ENCODE peak calls at places on chromosomes 2 and 18, in eight cellular contexts. U, A, H, P, Y, O, M and L are unnamed samples.

GRCh38 chr18:76376668-76377358 is 118.2 kb downstream of the ZNF516 start:
- DNase-seq in U (no peak), A (no peak), H (peak), P (no peak), Y (no peak), O (peak), M (no peak), L (no peak)

GRCh38 chr2:74816540-74817331 is 17.2 kb upstream of the HK2 start:
- DNase-seq in U (no peak), A (no peak), H (no peak), P (no peak), Y (no peak), O (no peak), M (no peak), L (no peak)

GRCh38 chr2:84939426-84940087 is 31.4 kb upstream of the KCMF1 start:
- DNase-seq in U (no peak), A (no peak), H (no peak), P (peak), Y (no peak), O (no peak), M (peak), L (no peak)

GRCh38 chr2:64586883-64587481 is 62.9 kb downstream of the AFTPH start:
- DNase-seq in U (no peak), A (peak), H (no peak), P (no peak), Y (no peak), O (no peak), M (no peak), L (peak)

GRCh38 chr2:15313657-15314056 is 247.5 kb downstream of the NBAS start:
- DNase-seq in U (no peak), A (peak), H (no peak), P (no peak), Y (no peak), O (no peak), M (no peak), L (peak)

GRCh38 chr2:158733430-158733755 is 61.7 kb upstream of the DAPL1 start:
- DNase-seq in U (peak), A (peak), H (no peak), P (no peak), Y (no peak), O (no peak), M (no peak), L (peak)

GRCh38 chr2:65880451-65880850 is 448.1 kb upstream of the SPRED2 start:
- DNase-seq in U (peak), A (no peak), H (no peak), P (no peak), Y (no peak), O (no peak), M (no peak), L (no peak)

GRCh38 chr2:37020887-37021796 is 54.8 kb upstream of the STRN start:
- DNase-seq in U (no peak), A (peak), H (no peak), P (no peak), Y (no peak), O (no peak), M (no peak), L (peak)

GRCh38 chr2:65153515-65153914 is 23.6 kb upstream of the RAB1A start:
- DNase-seq in U (peak), A (no peak), H (no peak), P (no peak), Y (no peak), O (no peak), M (no peak), L (no peak)

GRCh38 chr2:135840601-135841000 is 3.6 kb upstream of the LCT start:
- DNase-seq in U (no peak), A (no peak), H (no peak), P (no peak), Y (no peak), O (peak), M (no peak), L (no peak)

GRCh38 chr2:221345516-221345915 is 226.6 kb downstream of the EPHA4 start:
- DNase-seq in U (no peak), A (no peak), H (no peak), P (no peak), Y (no peak), O (no peak), M (no peak), L (no peak)

GRCh38 chr2:221346411-221346810 is 225.7 kb downstream of the EPHA4 start:
- DNase-seq in U (no peak), A (no peak), H (no peak), P (no peak), Y (no peak), O (peak), M (no peak), L (no peak)

GRCh38 chr2:221342388-221342787 is 229.7 kb downstream of the EPHA4 start:
- DNase-seq in U (no peak), A (no peak), H (no peak), P (no peak), Y (no peak), O (no peak), M (no peak), L (no peak)

GRCh38 chr2:221347471-221347870 is 224.6 kb downstream of the EPHA4 start:
- DNase-seq in U (peak), A (peak), H (no peak), P (no peak), Y (no peak), O (no peak), M (no peak), L (peak)

GRCh38 chr2:221343524-221343923 is 228.6 kb downstream of the EPHA4 start:
- DNase-seq in U (no peak), A (no peak), H (no peak), P (no peak), Y (no peak), O (no peak), M (no peak), L (no peak)
- TF ChIP-seq CTCF in U (no peak), A (no peak), H (no peak), P (no peak), Y (no peak), O (no peak), M (no peak), L (no peak)

DNA sequence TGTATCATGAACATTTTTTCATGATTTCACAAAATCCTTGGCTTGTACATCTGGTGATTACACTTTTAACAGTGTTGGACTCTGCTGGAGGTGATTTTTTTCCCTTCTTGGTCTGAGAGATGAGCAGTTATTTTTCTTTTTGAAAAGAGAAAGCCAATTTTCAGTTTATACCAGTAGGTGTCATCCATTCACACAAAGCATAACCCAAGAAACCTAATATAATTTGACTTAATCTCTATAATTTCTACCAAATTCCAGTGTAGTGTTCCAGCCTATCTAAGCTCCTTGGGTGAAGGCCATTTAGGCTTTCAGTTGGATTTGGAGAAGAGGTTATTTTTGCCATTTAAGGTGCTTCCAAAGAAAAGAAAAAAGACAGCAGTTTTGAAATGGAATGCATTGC is 7.7 kb upstream of the ICOS start:
- DNase-seq in U (no peak), A (peak), H (no peak), P (no peak), Y (no peak), O (no peak), M (no peak), L (no peak)
- TF ChIP-seq CTCF in U (peak), A (no peak), H (no peak), P (no peak), Y (peak), O (no peak), M (peak), L (peak)

GRCh38 chr18:2316082-2316481 is 255.2 kb downstream of the METTL4 start:
- DNase-seq in U (no peak), A (peak), H (no peak), P (no peak), Y (no peak), O (no peak), M (no peak), L (peak)
- TF ChIP-seq CTCF in U (no peak), A (no peak), H (no peak), P (no peak), Y (no peak), O (no peak), M (no peak), L (no peak)

GRCh38 chr2:47187124-47187523 is 32.0 kb upstream of the STPG4 start:
- DNase-seq in U (no peak), A (no peak), H (no peak), P (no peak), Y (no peak), O (no peak), M (no peak), L (no peak)
- TF ChIP-seq CTCF in U (no peak), A (no peak), H (no peak), P (no peak), Y (no peak), O (no peak), M (no peak), L (no peak)

GRCh38 chr2:239523147-239523943 is 122.5 kb upstream of the HDAC4 start:
- DNase-seq in U (no peak), A (no peak), H (no peak), P (no peak), Y (no peak), O (no peak), M (no peak), L (no peak)
- TF ChIP-seq CTCF in U (no peak), A (no peak), H (no peak), P (no peak), Y (no peak), O (no peak), M (no peak), L (no peak)

GRCh38 chr2:116676776-116677175 is 1137.7 kb upstream of the DDX18 start:
- DNase-seq in U (no peak), A (no peak), H (no peak), P (no peak), Y (no peak), O (no peak), M (no peak), L (no peak)
- TF ChIP-seq CTCF in U (no peak), A (no peak), H (no peak), P (no peak), Y (no peak), O (no peak), M (no peak), L (no peak)

GRCh38 chr2:180225118-180225517 is 218.0 kb upstream of the CWC22 start:
- DNase-seq in U (no peak), A (no peak), H (no peak), P (no peak), Y (no peak), O (no peak), M (no peak), L (no peak)
- TF ChIP-seq CTCF in U (no peak), A (no peak), H (no peak), P (no peak), Y (no peak), O (no peak), M (no peak), L (no peak)